ENCODE peak calls at places on chromosomes 16 and 17, in four cellular contexts. One of them, this sample, is unnamed.

GRCh38 chr17:57655564-57655963 is 89.5 kb downstream of the CCDC182 start:
- DNase-seq in A549: no peak
- DNase-seq in endothelial cell of umbilical vein: no peak
- DNase-seq in K562: no peak
- DNase-seq in this sample: no peak

GRCh38 chr17:38425048-38425447 is 3.2 kb upstream of the ARHGAP23 start:
- DNase-seq in A549: no peak
- DNase-seq in endothelial cell of umbilical vein: peak; percentile 49
- DNase-seq in K562: no peak
- DNase-seq in this sample: no peak

GRCh38 chr17:70138309-70138865 is 30.9 kb upstream of the KCNJ2 start:
- DNase-seq in A549: no peak
- DNase-seq in endothelial cell of umbilical vein: no peak
- DNase-seq in K562: no peak
- DNase-seq in this sample: no peak

GRCh38 chr17:60602385-60602742 is 2.4 kb downstream of the PPM1D start:
- DNase-seq in A549: no peak
- DNase-seq in endothelial cell of umbilical vein: no peak
- DNase-seq in K562: no peak
- DNase-seq in this sample: no peak

GRCh38 chr17:82663381-82664275 is 15.4 kb upstream of the WDR45B start:
- DNase-seq in A549: no peak
- DNase-seq in endothelial cell of umbilical vein: no peak
- DNase-seq in K562: no peak
- DNase-seq in this sample: no peak

GRCh38 chr17:75557075-75557851 is 30.3 kb upstream of the MYO15B start:
- DNase-seq in A549: peak; percentile 97
- DNase-seq in endothelial cell of umbilical vein: no peak
- DNase-seq in K562: peak; percentile 78
- DNase-seq in this sample: no peak

GRCh38 chr16:85210423-85211169 is 98.3 kb upstream of the CIBAR2 start:
- DNase-seq in A549: no peak
- DNase-seq in endothelial cell of umbilical vein: no peak
- DNase-seq in K562: no peak
- DNase-seq in this sample: no peak

GRCh38 chr17:48127371-48128051 is 19.9 kb downstream of the SNX11 start:
- DNase-seq in A549: peak; percentile 81
- DNase-seq in endothelial cell of umbilical vein: peak; percentile 65
- DNase-seq in K562: no peak
- DNase-seq in this sample: no peak

GRCh38 chr17:18371455-18371854 is 6.1 kb upstream of the EVPLL start:
- DNase-seq in A549: no peak
- DNase-seq in endothelial cell of umbilical vein: no peak
- DNase-seq in K562: no peak
- DNase-seq in this sample: no peak

GRCh38 chr16:31402687-31403086 is 9.6 kb downstream of the ITGAD start:
- DNase-seq in A549: no peak
- DNase-seq in endothelial cell of umbilical vein: no peak
- DNase-seq in K562: no peak
- DNase-seq in this sample: peak; percentile 66

GRCh38 chr17:27635275-27635823 is 4.4 kb downstream of the LGALS9 start:
- DNase-seq in A549: no peak
- DNase-seq in endothelial cell of umbilical vein: no peak
- DNase-seq in K562: no peak
- DNase-seq in this sample: peak; percentile 87

GRCh38 chr17:64786337-64786736 is 124.2 kb upstream of the SMURF2 start:
- DNase-seq in A549: no peak
- DNase-seq in endothelial cell of umbilical vein: no peak
- DNase-seq in K562: no peak
- DNase-seq in this sample: no peak

GRCh38 chr17:61457226-61457983 is 5.2 kb downstream of the TBX4 start:
- DNase-seq in A549: no peak
- DNase-seq in endothelial cell of umbilical vein: no peak
- DNase-seq in K562: no peak
- DNase-seq in this sample: no peak

GRCh38 chr17:18186271-18186982 is 2.8 kb downstream of the ALKBH5 start:
- DNase-seq in A549: no peak
- DNase-seq in endothelial cell of umbilical vein: peak; percentile 33
- DNase-seq in K562: no peak
- DNase-seq in this sample: no peak

GRCh38 chr17:80729016-80729415 is 184.4 kb downstream of the RPTOR start:
- DNase-seq in A549: no peak
- DNase-seq in endothelial cell of umbilical vein: no peak
- DNase-seq in K562: no peak
- DNase-seq in this sample: no peak

GRCh38 chr17:19705771-19706770 is 10.3 kb downstream of the SLC47A2 start:
- DNase-seq in A549: no peak
- DNase-seq in endothelial cell of umbilical vein: no peak
- DNase-seq in K562: no peak
- DNase-seq in this sample: no peak

GRCh38 chr17:55458977-55459376 is 37.3 kb upstream of the MMD start:
- DNase-seq in A549: no peak
- DNase-seq in endothelial cell of umbilical vein: peak; percentile 16
- DNase-seq in K562: no peak
- DNase-seq in this sample: no peak

GRCh38 chr16:21179126-21179982 is 20.9 kb downstream of the LDAF1 start:
- DNase-seq in A549: no peak
- DNase-seq in endothelial cell of umbilical vein: no peak
- DNase-seq in K562: no peak
- DNase-seq in this sample: no peak

GRCh38 chr17:74431568-74432483 is at the start of gene GPRC5C:
- DNase-seq in A549: peak; percentile 96
- DNase-seq in endothelial cell of umbilical vein: no peak
- DNase-seq in K562: peak; percentile 58
- DNase-seq in this sample: peak; percentile 80

GRCh38 chr16:11561440-11561797 is 25.3 kb downstream of the LITAF start:
- DNase-seq in A549: no peak
- DNase-seq in endothelial cell of umbilical vein: no peak
- DNase-seq in K562: no peak
- DNase-seq in this sample: no peak

GRCh38 chr16:79592150-79592549 is 8.4 kb downstream of the MAF start:
- DNase-seq in A549: no peak
- DNase-seq in endothelial cell of umbilical vein: no peak
- DNase-seq in K562: no peak
- DNase-seq in this sample: no peak

GRCh38 chr16:53071748-53072301 is 17.0 kb downstream of the CHD9 start:
- DNase-seq in A549: no peak
- DNase-seq in endothelial cell of umbilical vein: peak; percentile 88
- DNase-seq in K562: no peak
- DNase-seq in this sample: no peak

GRCh38 chr17:1752425-1752941 is 9.4 kb upstream of the SERPINF1 start:
- DNase-seq in A549: peak; percentile 83
- DNase-seq in endothelial cell of umbilical vein: no peak
- DNase-seq in K562: no peak
- DNase-seq in this sample: peak; percentile 45

GRCh38 chr16:88978608-88979346 is 1.8 kb upstream of the CBFA2T3 start:
- DNase-seq in A549: no peak
- DNase-seq in endothelial cell of umbilical vein: no peak
- DNase-seq in K562: peak; percentile 92
- DNase-seq in this sample: peak; percentile 99

GRCh38 chr17:37770631-37771518 is 26.0 kb upstream of the HNF1B start:
- DNase-seq in A549: peak; percentile 79
- DNase-seq in endothelial cell of umbilical vein: peak; percentile 61
- DNase-seq in K562: peak; percentile 40
- DNase-seq in this sample: peak; percentile 35

GRCh38 chr16:87789437-87790277 is 23.9 kb upstream of the KLHDC4 start:
- DNase-seq in A549: peak; percentile 98
- DNase-seq in endothelial cell of umbilical vein: no peak
- DNase-seq in K562: no peak
- DNase-seq in this sample: no peak

GRCh38 chr17:35284955-35285354 is 42.1 kb downstream of the SLFN5 start:
- DNase-seq in A549: no peak
- DNase-seq in endothelial cell of umbilical vein: no peak
- DNase-seq in K562: no peak
- DNase-seq in this sample: peak; percentile 6

GRCh38 chr17:79465011-79466006 is 145.5 kb downstream of the RBFOX3 start:
- DNase-seq in A549: no peak
- DNase-seq in endothelial cell of umbilical vein: no peak
- DNase-seq in K562: no peak
- DNase-seq in this sample: no peak

GRCh38 chr17:3690094-3690715 is 5.8 kb downstream of the P2RX5 start:
- DNase-seq in A549: no peak
- DNase-seq in endothelial cell of umbilical vein: no peak
- DNase-seq in K562: no peak
- DNase-seq in this sample: no peak

GRCh38 chr17:12983986-12984932 is 33.6 kb downstream of the ELAC2 start:
- DNase-seq in A549: no peak
- DNase-seq in endothelial cell of umbilical vein: no peak
- DNase-seq in K562: no peak
- DNase-seq in this sample: no peak

GRCh38 chr17:20174588-20175265 is 165.6 kb downstream of the SPECC1 start:
- DNase-seq in A549: no peak
- DNase-seq in endothelial cell of umbilical vein: no peak
- DNase-seq in K562: peak; percentile 25
- DNase-seq in this sample: no peak

DNA sequence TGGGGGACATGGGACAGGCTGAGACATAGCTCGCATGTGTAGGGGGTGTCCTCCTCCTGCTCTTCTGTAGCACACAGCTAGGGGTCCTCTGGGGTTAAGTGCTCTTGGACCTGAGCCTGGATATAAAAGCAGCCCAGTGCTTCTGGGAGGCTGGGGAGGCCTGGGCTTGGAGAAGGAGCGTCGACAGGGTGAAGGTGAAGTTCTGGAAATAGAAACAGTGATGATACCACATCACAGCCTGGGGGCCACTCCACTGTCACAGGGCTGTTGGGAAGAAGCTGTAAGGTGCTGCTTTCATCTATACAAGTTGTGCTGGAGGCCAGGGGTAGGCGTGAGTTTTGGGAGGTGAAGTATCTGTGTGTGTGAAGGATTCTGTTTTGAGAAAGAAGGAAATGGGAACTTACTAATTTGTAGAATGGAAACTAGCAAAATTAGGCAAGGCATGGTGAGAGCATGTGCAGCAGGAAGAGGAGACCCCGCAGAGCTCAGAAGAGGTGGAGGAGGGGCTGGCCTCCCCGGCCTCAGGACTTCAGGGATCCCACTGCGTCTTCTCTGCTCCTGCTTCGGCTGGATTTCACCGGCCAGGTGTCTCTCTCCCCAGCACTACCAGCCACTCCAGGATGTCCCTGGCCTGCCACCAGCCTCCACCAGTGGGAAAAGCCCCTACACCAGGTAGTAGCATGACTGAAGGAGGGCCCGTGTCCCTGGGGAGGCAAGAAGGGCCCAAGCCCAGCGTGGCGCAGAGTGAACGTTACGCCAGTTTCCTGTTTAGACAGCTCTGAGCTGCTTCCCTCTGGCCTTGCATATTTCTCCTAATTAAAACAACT is 19.4 kb downstream of the PLCG2 start:
- DNase-seq in A549: no peak
- DNase-seq in endothelial cell of umbilical vein: no peak
- DNase-seq in K562: no peak
- DNase-seq in this sample: peak; percentile 98
- TF ChIP-seq MYC in A549: no peak
- TF ChIP-seq MYC in endothelial cell of umbilical vein: no peak
- TF ChIP-seq MYC in K562: no peak
- TF ChIP-seq MYC in this sample: peak; percentile 94

DNA sequence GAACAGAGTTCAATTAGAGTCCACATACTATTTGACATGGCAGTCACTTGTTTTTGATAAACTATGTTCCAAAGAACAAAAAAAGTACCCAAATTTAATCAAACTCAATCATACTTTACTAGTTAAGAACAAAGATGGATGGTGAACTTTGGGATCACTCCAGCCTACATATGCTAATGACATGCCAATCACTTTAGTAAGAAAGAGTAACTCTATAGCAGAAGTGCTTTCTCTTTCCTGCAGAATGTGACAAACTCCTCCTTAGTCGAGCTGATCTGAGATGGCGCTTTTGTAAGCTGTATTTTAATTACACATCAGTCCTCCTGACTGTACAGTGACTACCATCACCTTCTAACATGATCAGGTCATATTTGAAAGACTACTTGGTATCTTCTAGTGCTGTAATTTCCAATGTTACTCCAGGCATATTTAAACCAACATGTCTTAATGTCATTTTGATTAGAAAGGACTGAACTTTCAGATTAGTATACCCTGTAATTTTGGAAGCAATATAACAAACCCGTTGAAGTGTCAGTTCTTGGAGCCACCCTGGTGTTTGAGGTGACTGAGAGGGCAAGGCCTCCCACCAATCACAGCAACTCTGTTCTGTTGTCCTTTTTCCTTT is 4.1 kb downstream of the NETO2 start:
- DNase-seq in A549: no peak
- DNase-seq in endothelial cell of umbilical vein: no peak
- DNase-seq in K562: no peak
- DNase-seq in this sample: no peak
- TF ChIP-seq MYC in A549: no peak
- TF ChIP-seq MYC in endothelial cell of umbilical vein: no peak
- TF ChIP-seq MYC in K562: no peak
- TF ChIP-seq MYC in this sample: no peak

GRCh38 chr16:5036228-5037156 is 2.8 kb upstream of the NAGPA start:
- DNase-seq in A549: no peak
- DNase-seq in endothelial cell of umbilical vein: no peak
- DNase-seq in K562: peak; percentile 31
- DNase-seq in this sample: no peak
- TF ChIP-seq MYC in A549: no peak
- TF ChIP-seq MYC in endothelial cell of umbilical vein: no peak
- TF ChIP-seq MYC in K562: no peak
- TF ChIP-seq MYC in this sample: no peak

GRCh38 chr16:49409121-49409520 is 35.5 kb downstream of the C16orf78 start:
- DNase-seq in A549: no peak
- DNase-seq in endothelial cell of umbilical vein: no peak
- DNase-seq in K562: no peak
- DNase-seq in this sample: no peak
- TF ChIP-seq MYC in A549: no peak
- TF ChIP-seq MYC in endothelial cell of umbilical vein: no peak
- TF ChIP-seq MYC in K562: no peak
- TF ChIP-seq MYC in this sample: no peak

GRCh38 chr16:27431773-27432599 is 30.0 kb downstream of the IL21R start:
- DNase-seq in A549: no peak
- DNase-seq in endothelial cell of umbilical vein: no peak
- DNase-seq in K562: no peak
- DNase-seq in this sample: no peak

GRCh38 chr16:27430923-27431484 is 29.0 kb downstream of the IL21R start:
- DNase-seq in A549: no peak
- DNase-seq in endothelial cell of umbilical vein: peak; percentile 17
- DNase-seq in K562: peak; percentile 80
- DNase-seq in this sample: peak; percentile 51

GRCh38 chr16:27429330-27429871 is 27.4 kb downstream of the IL21R start:
- DNase-seq in A549: no peak
- DNase-seq in endothelial cell of umbilical vein: no peak
- DNase-seq in K562: no peak
- DNase-seq in this sample: no peak

GRCh38 chr16:27429981-27430441 is 28.0 kb downstream of the IL21R start:
- DNase-seq in A549: no peak
- DNase-seq in endothelial cell of umbilical vein: no peak
- DNase-seq in K562: no peak
- DNase-seq in this sample: no peak

DNA sequence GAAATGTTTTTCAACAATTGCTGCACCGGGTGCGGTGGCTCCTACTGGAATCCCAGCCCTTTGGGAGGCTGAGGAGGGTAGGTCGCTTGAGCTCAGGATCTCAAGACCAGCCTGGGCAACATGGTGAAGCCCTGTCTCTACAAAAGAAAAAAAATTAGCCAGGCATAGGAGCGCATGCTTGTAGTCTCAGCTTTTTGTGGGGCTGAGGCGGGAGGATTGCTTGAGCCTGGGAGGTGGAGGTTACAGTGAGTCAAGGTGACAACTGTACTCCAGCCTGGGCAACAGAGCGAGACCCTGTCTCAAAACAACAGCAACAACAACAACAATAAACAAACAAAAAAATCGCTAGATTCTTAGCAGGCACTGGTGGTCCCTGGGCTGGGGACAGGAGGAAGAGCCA is 28.5 kb downstream of the IL21R start:
- DNase-seq in A549: no peak
- DNase-seq in endothelial cell of umbilical vein: no peak
- DNase-seq in K562: no peak
- DNase-seq in this sample: no peak
- TF ChIP-seq MYC in A549: no peak
- TF ChIP-seq MYC in endothelial cell of umbilical vein: no peak
- TF ChIP-seq MYC in K562: no peak
- TF ChIP-seq MYC in this sample: no peak

This sample was measured in NB4.